ENCODE peak calls at places on chromosome 21, in six cellular contexts. B is SK-N-SH, Q is GM23338, N is Karpas-422, F is cardiac muscle cell, R is neural progenitor cell. O is an unnamed sample. For H3K4me1, the result is how much of the 10 kb centered on the place peaks cover.

GRCh38 chr21:29371464-29371863 is 72.7 kb downstream of the BACH1 start:
- DNase-seq in F (no peak), R (no peak), N (no peak), B (no peak), Q (no peak), O (no peak)

GRCh38 chr21:44988607-44989537 is 49.0 kb downstream of the SLX9 start:
- DNase-seq in N (no peak), B (no peak), F (no peak), R (no peak), Q (no peak), O (no peak)

GRCh38 chr21:30249936-30250335 is 32.8 kb downstream of the KRTAP24-1 start:
- DNase-seq in R (no peak), Q (no peak), B (no peak), F (no peak), N (no peak), O (no peak)

GRCh38 chr21:34282223-34282622 is 81.6 kb upstream of the KCNE2 start:
- DNase-seq in Q (no peak), R (no peak), N (no peak), F (no peak), B (no peak), O (no peak)

GRCh38 chr21:42621828-42622199 is 31.6 kb upstream of the PDE9A start:
- DNase-seq in N (no peak), R (no peak), F (no peak), Q (no peak), B (no peak), O (no peak)

GRCh38 chr21:43323244-43324005 is 103.5 kb downstream of the SIK1 start:
- DNase-seq in R (no peak), F (no peak), Q (no peak), N (no peak), B (no peak), O (no peak)

GRCh38 chr21:27580276-27580675 is 613.4 kb upstream of the ADAMTS5 start:
- DNase-seq in R (no peak), N (no peak), Q (no peak), B (no peak), F (no peak), O (no peak)

GRCh38 chr21:42307106-42307505 is 8.1 kb downstream of the TFF3 start:
- DNase-seq in N (no peak), R (no peak), F (no peak), B (no peak), Q (no peak), O (no peak)

GRCh38 chr21:42750737-42751530 is 97.5 kb downstream of the PDE9A start:
- DNase-seq in N (no peak), F (no peak), R (no peak), B (no peak), Q (no peak), O (no peak)

GRCh38 chr21:37373539-37373938 is 7.0 kb downstream of the DYRK1A start:
- DNase-seq in F (no peak), Q (no peak), R (no peak), N (no peak), B (no peak), O (no peak)
- H3K27ac ChIP-seq in F (peak), Q (no peak), R (no peak), N (no peak), B (peak), O (no peak)

DNA sequence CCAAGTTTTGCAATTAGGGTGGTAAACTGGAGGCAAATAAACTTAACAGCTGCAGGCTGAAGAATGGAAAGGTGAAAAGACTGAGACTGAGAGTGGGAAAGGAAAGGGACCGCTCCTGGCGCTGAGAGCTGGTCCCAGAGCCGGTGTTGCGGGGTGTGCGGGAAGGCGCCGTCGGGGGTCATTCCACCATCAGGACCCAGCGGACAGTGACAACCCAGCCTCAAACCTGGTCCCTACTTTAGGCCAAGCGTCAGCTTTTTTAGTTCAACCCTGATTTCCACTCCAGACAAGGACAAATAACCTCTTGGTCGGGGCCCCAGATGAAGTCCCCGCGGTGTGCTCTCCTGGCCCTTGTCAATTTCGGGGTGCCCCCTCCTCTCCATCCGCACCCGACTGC is 145.8 kb upstream of the ETS2 start:
- DNase-seq in B (no peak), R (no peak), F (no peak), Q (peak), N (no peak), O (no peak)
- H3K4me3 ChIP-seq in B (no peak), R (peak), F (no peak), Q (peak), N (no peak), O (no peak)

DNA sequence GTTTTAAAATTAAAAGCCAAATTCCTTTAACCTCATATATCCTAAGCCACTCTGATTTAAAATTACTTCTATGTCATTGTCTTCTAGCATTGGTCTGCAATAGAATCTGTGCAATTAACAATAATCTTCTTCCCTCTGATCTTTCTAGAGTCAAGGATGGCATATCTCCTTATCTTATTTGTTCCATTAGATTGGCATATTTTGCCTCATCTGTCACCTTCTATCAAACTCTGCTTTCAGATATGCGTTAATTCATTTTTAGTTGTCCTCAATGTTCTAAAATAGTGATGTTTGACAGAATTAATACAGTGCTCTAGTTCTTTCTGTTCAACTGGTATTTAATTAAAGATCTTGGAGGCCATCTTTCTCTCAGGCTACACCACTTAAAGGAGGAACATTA is 3.1 kb downstream of the NRIP1 start:
- DNase-seq in F (no peak), N (no peak), R (no peak), B (no peak), Q (no peak), O (no peak)
- H3K4me1 ChIP-seq in F (under half), N (under half), R (half or more), B (under half), Q (half or more), O (under half)

GRCh38 chr21:46214478-46215340 is 13.9 kb downstream of the LSS start:
- DNase-seq in N (no peak), F (no peak), R (no peak), B (no peak), Q (no peak), O (no peak)
- H3K27ac ChIP-seq in N (no peak), F (no peak), R (no peak), B (no peak), Q (no peak), O (no peak)

DNA sequence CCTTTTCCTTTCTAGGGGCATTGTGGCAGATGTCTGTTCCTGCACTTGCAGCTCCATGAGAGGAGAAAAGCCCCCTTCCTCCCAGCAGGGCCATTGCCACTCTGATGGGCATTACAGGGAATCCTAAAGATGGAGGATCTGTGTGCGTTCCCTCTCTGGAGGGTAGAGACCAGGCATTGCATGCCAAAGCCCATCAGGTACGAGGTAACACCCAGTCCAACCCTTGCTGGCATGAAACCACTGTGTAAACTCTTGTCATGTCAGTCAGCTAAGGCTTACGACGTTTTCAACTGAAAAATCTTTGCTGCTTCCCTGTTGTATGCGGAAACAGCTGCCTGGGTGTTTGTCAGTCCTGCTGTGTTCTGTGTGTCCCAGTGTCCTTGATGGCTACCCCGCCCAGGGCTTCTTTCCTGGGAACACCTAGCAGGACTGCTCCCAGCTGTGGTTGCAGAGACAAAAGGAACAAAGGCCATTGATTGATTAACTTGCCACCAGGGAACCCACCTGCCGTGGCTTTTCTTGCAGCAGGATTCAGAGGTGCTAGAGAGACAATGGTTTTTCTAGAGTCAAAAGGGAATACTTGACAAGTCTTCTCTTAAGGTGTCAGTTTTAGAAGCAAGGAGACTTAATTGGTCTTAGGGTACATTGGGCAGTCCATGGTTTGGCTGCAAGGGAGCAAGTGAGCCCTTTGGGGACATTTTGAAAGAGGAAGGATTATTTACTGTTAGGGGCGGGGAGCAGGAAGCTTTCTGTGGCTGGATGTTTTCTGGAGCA is 24.6 kb downstream of the B3GALT5 start:
- DNase-seq in Q (peak), B (no peak), N (no peak), F (no peak), R (peak), O (no peak)
- H3K4me3 ChIP-seq in Q (no peak), B (no peak), N (no peak), F (no peak), R (no peak), O (no peak)